ENCODE peak calls at places on chromosomes 6 and 20, in six cellular contexts. P, Z, E, L, C and D are unnamed samples.

GRCh38 chr6:7528565-7528964 is 12.9 kb upstream of the DSP start:
- DNase-seq in P (no peak), Z (no peak), E (no peak), L (no peak), C (no peak), D (no peak)

GRCh38 chr6:157225575-157225995 is 97.7 kb downstream of the TMEM242 start:
- DNase-seq in P (no peak), Z (no peak), E (no peak), L (no peak), C (peak), D (no peak)

GRCh38 chr6:44297063-44298038 is 15.8 kb downstream of the AARS2 start:
- DNase-seq in P (peak), Z (peak), E (no peak), L (no peak), C (peak), D (no peak)

GRCh38 chr20:44615876-44616603 is 33.7 kb downstream of the PKIG start:
- DNase-seq in P (peak), Z (no peak), E (no peak), L (no peak), C (peak), D (peak)

GRCh38 chr6:11727356-11727755 is 51.2 kb downstream of the ADTRP start:
- DNase-seq in P (no peak), Z (no peak), E (no peak), L (no peak), C (no peak), D (no peak)

GRCh38 chr6:56247654-56248122 is 308 bp upstream of the COL21A1 start:
- DNase-seq in P (no peak), Z (no peak), E (no peak), L (no peak), C (no peak), D (no peak)

GRCh38 chr6:33914519-33915120 is 110.8 kb upstream of the MLN start:
- DNase-seq in P (no peak), Z (no peak), E (no peak), L (no peak), C (peak), D (no peak)

GRCh38 chr6:33296797-33297405 is 1.8 kb downstream of the RGL2 start:
- DNase-seq in P (no peak), Z (no peak), E (no peak), L (no peak), C (no peak), D (no peak)

GRCh38 chr20:40294175-40294574 is 394.9 kb downstream of the MAFB start:
- DNase-seq in P (no peak), Z (no peak), E (no peak), L (no peak), C (peak), D (no peak)

GRCh38 chr6:97440590-97441176 is 157.7 kb upstream of the MMS22L start:
- DNase-seq in P (no peak), Z (peak), E (no peak), L (no peak), C (no peak), D (peak)

GRCh38 chr6:83464741-83465140 is 33.9 kb upstream of the ME1 start:
- DNase-seq in P (no peak), Z (no peak), E (no peak), L (no peak), C (no peak), D (no peak)

GRCh38 chr20:11919571-11919970 is 1.9 kb downstream of the BTBD3 start:
- DNase-seq in P (no peak), Z (no peak), E (no peak), L (no peak), C (no peak), D (no peak)

GRCh38 chr6:34053721-34054120 is 92.2 kb downstream of the GRM4 start:
- DNase-seq in P (no peak), Z (peak), E (no peak), L (no peak), C (no peak), D (no peak)

GRCh38 chr6:28635547-28636158 is 110.0 kb downstream of the GPX5 start:
- DNase-seq in P (no peak), Z (peak), E (no peak), L (no peak), C (no peak), D (no peak)

GRCh38 chr6:6287415-6287814 is 33.0 kb downstream of the F13A1 start:
- DNase-seq in P (no peak), Z (no peak), E (no peak), L (no peak), C (no peak), D (no peak)

GRCh38 chr6:8627085-8627861 is 191.9 kb upstream of the SLC35B3 start:
- DNase-seq in P (no peak), Z (no peak), E (no peak), L (no peak), C (no peak), D (no peak)

GRCh38 chr20:64233725-64234124 is 21.8 kb upstream of the PCMTD2 start:
- DNase-seq in P (peak), Z (no peak), E (no peak), L (no peak), C (peak), D (no peak)

GRCh38 chr6:170210026-170210390 is 80.9 kb downstream of the DLL1 start:
- DNase-seq in P (no peak), Z (no peak), E (peak), L (no peak), C (no peak), D (no peak)

GRCh38 chr20:52425253-52425652 is 233.7 kb upstream of the ZFP64 start:
- DNase-seq in P (no peak), Z (no peak), E (no peak), L (no peak), C (no peak), D (no peak)

GRCh38 chr6:163405412-163406309 is 8.9 kb upstream of the QKI start:
- DNase-seq in P (peak), Z (no peak), E (peak), L (no peak), C (peak), D (peak)

GRCh38 chr6:53216301-53216700 is 67.7 kb upstream of the GCM1 start:
- DNase-seq in P (no peak), Z (no peak), E (no peak), L (no peak), C (no peak), D (no peak)

GRCh38 chr6:79673947-79674346 is 42.8 kb downstream of the SH3BGRL2 start:
- DNase-seq in P (no peak), Z (no peak), E (no peak), L (no peak), C (no peak), D (no peak)

GRCh38 chr6:6420097-6420496 is 99.6 kb upstream of the F13A1 start:
- DNase-seq in P (no peak), Z (no peak), E (no peak), L (no peak), C (no peak), D (no peak)

GRCh38 chr6:159252955-159253508 is 83.8 kb downstream of the FNDC1 start:
- DNase-seq in P (no peak), Z (peak), E (no peak), L (peak), C (no peak), D (no peak)

GRCh38 chr6:93047033-93047432 is 372.3 kb downstream of the EPHA7 start:
- DNase-seq in P (no peak), Z (peak), E (no peak), L (no peak), C (no peak), D (no peak)

GRCh38 chr20:8132632-8133587 is 844 bp downstream of the PLCB1 start:
- DNase-seq in P (peak), Z (peak), E (peak), L (no peak), C (peak), D (peak)

GRCh38 chr20:39641423-39641822 is 679.3 kb downstream of the DHX35 start:
- DNase-seq in P (no peak), Z (no peak), E (no peak), L (no peak), C (no peak), D (no peak)

GRCh38 chr6:40586800-40587201 is 363 bp downstream of the LRFN2 start:
- DNase-seq in P (no peak), Z (no peak), E (no peak), L (no peak), C (no peak), D (no peak)

GRCh38 chr6:127190552-127190951 is 72.1 kb downstream of the RSPO3 start:
- DNase-seq in P (no peak), Z (no peak), E (no peak), L (no peak), C (no peak), D (no peak)

DNA sequence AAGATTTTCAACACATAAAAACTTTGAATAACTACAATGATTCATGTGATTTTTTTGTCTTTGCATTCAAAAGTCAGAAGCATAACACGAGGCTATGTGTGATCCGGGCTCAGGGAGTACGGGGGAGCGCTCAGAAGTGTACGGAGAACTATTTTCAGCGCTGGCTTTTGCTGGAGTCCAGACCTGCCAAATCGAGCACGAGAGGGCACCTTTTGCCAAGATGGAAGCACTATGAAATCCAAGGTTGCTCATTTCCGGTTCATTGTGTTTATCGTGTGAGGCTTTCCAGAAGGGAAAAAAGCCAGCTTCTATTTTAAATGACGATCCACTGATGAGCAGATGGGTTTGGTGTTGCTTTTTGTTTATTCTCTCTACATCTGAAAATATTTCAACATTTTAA is 11.3 kb downstream of the RAMACL start:
- DNase-seq in P (peak), Z (no peak), E (no peak), L (no peak), C (peak), D (no peak)
- H3K27ac ChIP-seq in P (peak), Z (no peak), E (peak), L (no peak), C (peak), D (no peak)

GRCh38 chr20:32737371-32738223 is 5.7 kb downstream of the COMMD7 start:
- DNase-seq in P (no peak), Z (no peak), E (no peak), L (peak), C (no peak), D (no peak)
- H3K27ac ChIP-seq in P (no peak), Z (no peak), E (peak), L (peak), C (peak), D (no peak)

GRCh38 chr6:131132360-131132759 is 2.9 kb upstream of the AKAP7 start:
- DNase-seq in P (no peak), Z (no peak), E (no peak), L (no peak), C (no peak), D (no peak)

GRCh38 chr6:131134220-131134831 is 941 bp upstream of the AKAP7 start:
- DNase-seq in P (no peak), Z (no peak), E (no peak), L (no peak), C (no peak), D (no peak)

GRCh38 chr6:131135244-131136020 is at the start of gene AKAP7:
- DNase-seq in P (peak), Z (peak), E (peak), L (no peak), C (peak), D (peak)

GRCh38 chr6:131136021-131136847 is 967 bp downstream of the AKAP7 start:
- DNase-seq in P (no peak), Z (no peak), E (no peak), L (no peak), C (no peak), D (no peak)

GRCh38 chr6:131134950-131135243 is 370 bp upstream of the AKAP7 start:
- DNase-seq in P (no peak), Z (no peak), E (no peak), L (no peak), C (no peak), D (no peak)
- H3K27ac ChIP-seq in P (peak), Z (no peak), E (peak), L (peak), C (peak), D (peak)

DNA sequence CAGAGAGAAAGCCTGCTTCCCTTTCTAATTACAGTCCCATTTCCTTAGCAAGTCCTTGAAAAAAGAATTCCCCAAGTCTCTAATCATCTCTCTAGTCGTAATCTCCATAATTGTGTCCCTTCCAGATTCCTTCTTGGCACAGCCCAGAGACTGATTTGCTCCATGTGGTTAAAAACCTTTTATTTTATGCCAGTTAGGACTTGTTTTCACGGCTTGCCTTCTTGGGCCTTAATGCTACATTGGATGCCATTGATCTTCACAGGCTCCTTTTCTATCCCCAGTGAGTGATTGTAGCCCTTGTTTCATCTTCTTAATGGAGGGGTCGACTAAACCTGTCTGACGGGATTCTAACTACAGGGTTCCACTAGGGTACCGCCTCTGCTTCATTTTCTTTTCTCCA is 650.6 kb upstream of the ARID1B start:
- DNase-seq in P (no peak), Z (no peak), E (no peak), L (no peak), C (no peak), D (no peak)
- H3K27ac ChIP-seq in P (no peak), Z (no peak), E (no peak), L (no peak), C (no peak), D (no peak)